ENCODE peak calls at places on chromosomes 4 and X, in five cellular contexts. U, L, O, K and V are unnamed samples.

GRCh38 chr4:3673716-3674478 is 92.3 kb upstream of the ADRA2C start:
- DNase-seq in U (no peak), L (no peak), O (no peak), K (no peak), V (no peak)

GRCh38 chrX:16319929-16320328 is 152.6 kb downstream of the MAGEB17 start:
- DNase-seq in U (no peak), L (no peak), O (peak), K (no peak), V (peak)

GRCh38 chr4:145341381-145341780 is 140.3 kb upstream of the SMAD1 start:
- DNase-seq in U (no peak), L (no peak), O (no peak), K (no peak), V (no peak)

GRCh38 chr4:73315091-73315490 is 56.5 kb upstream of the ANKRD17 start:
- DNase-seq in U (no peak), L (no peak), O (peak), K (peak), V (peak)

GRCh38 chrX:152038798-152039197 is 64.3 kb upstream of the GABRE start:
- DNase-seq in U (no peak), L (no peak), O (no peak), K (no peak), V (no peak)

GRCh38 chrX:69153060-69153730 is 12.1 kb downstream of the PJA1 start:
- DNase-seq in U (no peak), L (no peak), O (no peak), K (no peak), V (peak)

GRCh38 chrX:67159437-67159836 is 384.4 kb upstream of the AR start:
- DNase-seq in U (no peak), L (no peak), O (no peak), K (no peak), V (no peak)

GRCh38 chrX:148466292-148466691 is 34.1 kb upstream of the AFF2 start:
- DNase-seq in U (no peak), L (no peak), O (peak), K (no peak), V (no peak)

GRCh38 chr4:19748470-19748869 is 503.2 kb upstream of the SLIT2 start:
- DNase-seq in U (no peak), L (no peak), O (peak), K (peak), V (peak)

GRCh38 chrX:51395807-51396728 is 63.4 kb downstream of the NUDT10 start:
- DNase-seq in U (peak), L (no peak), O (peak), K (no peak), V (no peak)

GRCh38 chr4:40953253-40954118 is 203.7 kb downstream of the NSUN7 start:
- DNase-seq in U (no peak), L (no peak), O (no peak), K (no peak), V (no peak)

GRCh38 chrX:7139202-7140081 is 8.1 kb upstream of the STS start:
- DNase-seq in U (no peak), L (no peak), O (peak), K (no peak), V (peak)

GRCh38 chr4:123093247-123093646 is 170.8 kb upstream of the NUDT6 start:
- DNase-seq in U (no peak), L (no peak), O (no peak), K (peak), V (no peak)

GRCh38 chrX:132745593-132745992 is 212.8 kb downstream of the HS6ST2 start:
- DNase-seq in U (no peak), L (no peak), O (no peak), K (no peak), V (no peak)